ENCODE peak calls at places on chromosome 9, in five cellular contexts. W, A, O, Y and U are unnamed samples.

GRCh38 chr9:89361031-89361430 is 42.7 kb downstream of the SECISBP2 start:
- DNase-seq in A (no peak), Y (no peak), O (no peak), W (no peak), U (no peak)

GRCh38 chr9:70006299-70006698 is 37.3 kb upstream of the MAMDC2 start:
- DNase-seq in A (no peak), W (no peak), O (peak), Y (peak), U (no peak)

GRCh38 chr9:28782630-28783029 is 1209.3 kb upstream of the C9orf72 start:
- DNase-seq in W (no peak), A (no peak), O (no peak), Y (no peak), U (no peak)

GRCh38 chr9:71675129-71675856 is 93.0 kb downstream of the CEMIP2 start:
- DNase-seq in Y (no peak), A (no peak), O (no peak), W (no peak), U (no peak)

GRCh38 chr9:19922476-19923118 is 133.8 kb upstream of the SLC24A2 start:
- DNase-seq in A (no peak), W (peak), Y (peak), O (peak), U (peak)

GRCh38 chr9:124348363-124348762 is 66.9 kb downstream of the PSMB7 start:
- DNase-seq in W (no peak), Y (no peak), A (no peak), O (no peak), U (no peak)

GRCh38 chr9:123338710-123339665 is 17.0 kb upstream of the CRB2 start:
- DNase-seq in O (no peak), A (peak), W (no peak), Y (no peak), U (no peak)

GRCh38 chr9:111648066-111648465 is 13.3 kb upstream of the GNG10 start:
- DNase-seq in O (peak), A (no peak), W (no peak), Y (peak), U (peak)

GRCh38 chr9:79357620-79358019 is 214.1 kb upstream of the TLE4 start:
- DNase-seq in W (no peak), A (no peak), O (no peak), Y (no peak), U (no peak)